ENCODE peak calls at places on chromosomes 13 and 19, in ten cellular contexts. W, J, X, D, T, K, S, U, N and O are unnamed samples.

GRCh38 chr19:41398603-41399002 is 985 bp downstream of the BCKDHA start:
- DNase-seq in W (no peak), J (no peak), X (no peak), D (no peak), T (no peak), K (no peak), S (no peak), U (no peak), N (no peak), O (no peak)

GRCh38 chr19:30288957-30289735 is 83.0 kb upstream of the ZNF536 start:
- DNase-seq in W (no peak), J (no peak), X (no peak), D (no peak), T (no peak), K (no peak), S (no peak), U (no peak), N (no peak), O (no peak)

GRCh38 chr13:40136896-40137295 is 481.4 kb downstream of the COG6 start:
- DNase-seq in W (no peak), J (no peak), X (no peak), D (no peak), T (no peak), K (no peak), S (peak), U (no peak), N (no peak), O (no peak)

GRCh38 chr13:75530536-75530935 is 7.1 kb downstream of the COMMD6 start:
- DNase-seq in W (no peak), J (no peak), X (no peak), D (no peak), T (no peak), K (no peak), S (no peak), U (no peak), N (no peak), O (no peak)

GRCh38 chr19:38478273-38478971 is 44.9 kb downstream of the RYR1 start:
- DNase-seq in W (no peak), J (no peak), X (no peak), D (no peak), T (peak), K (no peak), S (peak), U (no peak), N (no peak), O (no peak)

GRCh38 chr13:52879950-52880650 is 31.7 kb upstream of the PCDH8 start:
- DNase-seq in W (no peak), J (no peak), X (no peak), D (no peak), T (no peak), K (no peak), S (no peak), U (no peak), N (no peak), O (no peak)

GRCh38 chr19:30443531-30444252 is 71.5 kb downstream of the ZNF536 start:
- DNase-seq in W (no peak), J (no peak), X (no peak), D (no peak), T (no peak), K (no peak), S (no peak), U (no peak), N (no peak), O (no peak)

GRCh38 chr13:51556740-51557139 is 27.5 kb upstream of the WDFY2 start:
- DNase-seq in W (no peak), J (no peak), X (peak), D (no peak), T (no peak), K (no peak), S (no peak), U (peak), N (no peak), O (no peak)

GRCh38 chr13:32682740-32683139 is 96.5 kb downstream of the PDS5B start:
- DNase-seq in W (no peak), J (no peak), X (no peak), D (no peak), T (no peak), K (no peak), S (peak), U (no peak), N (no peak), O (no peak)

GRCh38 chr19:44777715-44778347 is at the start of gene CBLC:
- DNase-seq in W (no peak), J (no peak), X (peak), D (no peak), T (no peak), K (peak), S (no peak), U (no peak), N (no peak), O (no peak)

GRCh38 chr19:5628470-5628869 is 5.6 kb downstream of the SAFB start:
- DNase-seq in W (no peak), J (no peak), X (no peak), D (no peak), T (no peak), K (no peak), S (peak), U (no peak), N (no peak), O (no peak)

GRCh38 chr13:84192125-84192524 is 309.9 kb upstream of the SLITRK1 start:
- DNase-seq in W (no peak), J (peak), X (peak), D (no peak), T (no peak), K (no peak), S (no peak), U (no peak), N (peak), O (no peak)

GRCh38 chr13:24865158-24865557 is 101.2 kb downstream of the RNF17 start:
- DNase-seq in W (no peak), J (peak), X (no peak), D (no peak), T (no peak), K (no peak), S (peak), U (no peak), N (no peak), O (no peak)

GRCh38 chr13:74290324-74290773 is 156.1 kb upstream of the KLF12 start:
- DNase-seq in W (no peak), J (peak), X (peak), D (peak), T (no peak), K (no peak), S (peak), U (no peak), N (peak), O (peak)

GRCh38 chr13:113083402-113084061 is 22.1 kb upstream of the F7 start:
- DNase-seq in W (no peak), J (peak), X (no peak), D (no peak), T (no peak), K (no peak), S (no peak), U (peak), N (no peak), O (no peak)

GRCh38 chr19:15129856-15130580 is 22.8 kb downstream of the SYDE1 start:
- DNase-seq in W (no peak), J (no peak), X (peak), D (no peak), T (no peak), K (peak), S (no peak), U (no peak), N (no peak), O (no peak)

GRCh38 chr13:106326751-106327150 is 208.7 kb downstream of the EFNB2 start:
- DNase-seq in W (no peak), J (no peak), X (no peak), D (no peak), T (no peak), K (no peak), S (no peak), U (no peak), N (no peak), O (no peak)

GRCh38 chr13:35925669-35926068 is 205.5 kb downstream of the DCLK1 start:
- DNase-seq in W (no peak), J (no peak), X (no peak), D (no peak), T (no peak), K (no peak), S (no peak), U (no peak), N (no peak), O (no peak)

GRCh38 chr19:18029617-18030338 is 21.8 kb downstream of the ARRDC2 start:
- DNase-seq in W (no peak), J (peak), X (peak), D (no peak), T (no peak), K (peak), S (peak), U (no peak), N (no peak), O (no peak)

DNA sequence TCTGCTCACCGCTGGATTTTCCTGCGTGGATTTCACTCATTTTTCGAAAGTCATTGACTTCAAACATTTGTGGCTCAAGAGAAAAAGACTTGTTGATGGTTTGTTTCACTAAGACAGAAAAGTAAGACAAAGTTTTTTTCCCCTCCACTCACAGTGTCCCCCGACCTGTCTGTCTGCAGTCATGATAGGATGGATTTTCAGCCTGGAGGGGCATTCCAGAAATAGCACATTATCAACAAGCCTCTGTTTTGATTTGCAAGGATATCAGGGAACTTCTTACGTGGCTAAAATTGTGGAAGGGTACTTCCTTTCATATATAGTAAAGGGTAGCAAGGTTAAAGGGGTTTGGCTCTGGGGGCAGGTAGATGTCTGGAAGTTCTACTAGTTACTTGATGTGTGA is 11.8 kb downstream of the SOX21 start:
- DNase-seq in W (no peak), J (no peak), X (no peak), D (no peak), T (no peak), K (no peak), S (no peak), U (no peak), N (no peak), O (no peak)
- TF ChIP-seq CTCF in W (no peak), J (no peak), X (no peak), D (no peak), T (no peak), K (no peak), S (no peak), U (no peak), N (no peak), O (no peak)

GRCh38 chr19:10568826-10569651 is at the start of gene CDKN2D:
- DNase-seq in W (peak), J (peak), X (peak), D (peak), T (peak), K (peak), S (peak), U (peak), N (peak), O (peak)
- TF ChIP-seq CTCF in W (no peak), J (no peak), X (peak), D (no peak), T (no peak), K (peak), S (peak), U (peak), N (no peak), O (no peak)

DNA sequence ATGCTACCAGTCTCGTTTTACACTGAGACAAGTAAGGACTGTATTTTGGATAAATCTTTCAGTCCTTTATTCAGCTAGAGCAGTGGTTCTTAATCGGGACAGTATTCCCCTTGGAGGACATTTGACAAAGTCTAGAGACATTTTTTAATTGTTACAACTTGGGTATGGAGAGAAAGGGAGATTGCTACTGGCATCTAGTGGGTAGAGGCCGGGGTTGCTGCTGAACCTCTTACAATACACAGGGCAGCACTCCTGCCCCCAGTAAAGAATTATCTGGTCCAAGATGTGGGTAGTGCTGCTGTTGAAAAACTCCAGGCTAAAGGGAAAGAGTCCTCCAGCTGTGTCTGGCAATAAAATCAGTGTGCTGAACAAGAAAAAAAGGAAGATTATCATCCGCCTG is 334.8 kb downstream of the SLC7A1 start:
- DNase-seq in W (no peak), J (peak), X (no peak), D (no peak), T (no peak), K (no peak), S (peak), U (no peak), N (no peak), O (no peak)
- TF ChIP-seq CTCF in W (no peak), J (no peak), X (no peak), D (no peak), T (no peak), K (no peak), S (peak), U (peak), N (no peak), O (no peak)

DNA sequence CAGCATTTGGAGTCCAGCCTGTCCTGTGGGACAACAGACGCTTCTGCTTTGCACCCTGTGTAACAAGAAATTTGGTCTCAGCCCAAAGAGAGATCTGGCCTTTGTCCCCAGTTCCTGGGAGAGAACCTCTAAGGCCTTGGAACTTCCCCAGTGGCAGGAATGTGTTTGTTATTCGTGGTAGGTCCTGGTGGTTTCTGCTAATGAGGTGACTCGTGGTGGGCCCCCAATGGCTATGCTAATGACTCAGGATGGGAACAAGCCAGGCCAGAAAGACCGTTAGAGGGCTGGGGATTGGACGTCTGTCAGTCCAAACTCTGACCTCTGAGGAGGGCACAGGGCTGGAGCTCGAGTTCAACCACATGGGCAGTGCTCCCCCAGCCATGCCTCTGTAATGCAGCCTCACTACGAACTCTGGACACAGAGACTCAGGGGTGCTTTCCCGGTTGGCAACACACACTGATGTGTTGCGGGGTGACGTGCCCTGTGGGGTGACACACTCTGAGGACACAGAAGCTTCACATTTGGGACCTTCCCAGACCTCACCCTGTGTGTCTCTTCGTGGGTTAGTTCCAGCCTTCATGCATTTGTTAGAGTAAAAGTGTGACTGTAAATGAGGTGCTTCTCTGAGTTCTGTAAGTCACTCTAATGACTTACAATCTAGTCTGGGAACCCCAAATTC is 38.9 kb downstream of the TEX29 start:
- DNase-seq in W (no peak), J (no peak), X (no peak), D (no peak), T (no peak), K (no peak), S (no peak), U (no peak), N (no peak), O (no peak)
- TF ChIP-seq CTCF in W (no peak), J (no peak), X (no peak), D (no peak), T (no peak), K (no peak), S (peak), U (no peak), N (no peak), O (no peak)